ENCODE peak calls at places on chromosomes 1 and 21, in four cellular contexts. D is H7, P is bronchial epithelial cell, E is esophagus squamous epithelium. H is an unnamed sample.

GRCh38 chr1:70914224-70914623 is 133.4 kb downstream of the PTGER3 start:
- DNase-seq in E (no peak), P (no peak), D (no peak), H (no peak)

GRCh38 chr21:27152996-27153395 is 186.1 kb upstream of the ADAMTS5 start:
- DNase-seq in D (no peak), P (peak; percentile 88), E (no peak), H (no peak)

GRCh38 chr1:86068841-86069756 is 87.5 kb downstream of the COL24A1 start:
- DNase-seq in D (no peak), E (no peak), P (no peak), H (no peak)

GRCh38 chr1:94055459-94056122 is 65.4 kb downstream of the ABCA4 start:
- DNase-seq in P (peak; percentile 33), E (no peak), D (no peak), H (no peak)

GRCh38 chr1:11655263-11656079 is 794 bp downstream of the FBXO44 start:
- DNase-seq in P (no peak), D (peak; percentile 79), E (no peak), H (peak; percentile 80)

GRCh38 chr1:23013657-23014056 is 2.0 kb downstream of the TEX46 start:
- DNase-seq in D (peak; percentile 67), P (peak; percentile 87), E (no peak), H (no peak)

GRCh38 chr21:33670076-33670475 is 27.8 kb downstream of the ITSN1 start:
- DNase-seq in P (peak; percentile 51), E (no peak), D (no peak), H (no peak)

GRCh38 chr1:230864441-230864840 is 3.9 kb downstream of the C1orf198 start:
- DNase-seq in D (no peak), E (no peak), P (no peak), H (no peak)

GRCh38 chr21:16117851-16118592 is 388.2 kb downstream of the USP25 start:
- DNase-seq in P (peak; percentile 94), D (no peak), E (no peak), H (peak; percentile 47)

GRCh38 chr21:43597052-43597451 is 62.2 kb downstream of the HSF2BP start:
- DNase-seq in E (no peak), P (peak; percentile 83), D (no peak), H (no peak)

GRCh38 chr1:85290826-85291225 is 14.4 kb upstream of the BCL10 start:
- DNase-seq in P (peak; percentile 27), D (no peak), E (no peak), H (no peak)

GRCh38 chr1:171217658-171218443 is 30.4 kb upstream of the FMO1 start:
- DNase-seq in P (no peak), D (no peak), E (no peak), H (no peak)

GRCh38 chr1:155892801-155893200 is 18.3 kb downstream of the RIT1 start:
- DNase-seq in P (peak; percentile 75), E (no peak), D (no peak), H (no peak)

GRCh38 chr1:58809327-58810040 is 25.6 kb upstream of the JUN start:
- DNase-seq in E (no peak), D (no peak), P (peak; percentile 96), H (no peak)

GRCh38 chr1:32791881-32792280 is 25.3 kb downstream of the YARS1 start:
- DNase-seq in E (no peak), P (peak; percentile 81), D (no peak), H (peak; percentile 87)

GRCh38 chr1:221074325-221074724 is 195.1 kb downstream of the HLX start:
- DNase-seq in E (no peak), P (peak; percentile 7), D (no peak), H (no peak)

GRCh38 chr1:166974647-166975345 is 544 bp downstream of the ILDR2 start:
- DNase-seq in P (no peak), E (no peak), D (no peak), H (no peak)

GRCh38 chr1:28830814-28831213 is 18.8 kb downstream of the OPRD1 start:
- DNase-seq in P (no peak), D (peak; percentile 48), E (no peak), H (no peak)

GRCh38 chr1:29900727-29901126 is 664.4 kb downstream of the PTPRU start:
- DNase-seq in P (no peak), E (no peak), D (no peak), H (no peak)
- H3K27me3 ChIP-seq in P (no peaks in the 10 kb centered on the region), E (no peaks in the 10 kb centered on the region), D (peaks cover 2% of the 10 kb centered on the region), H (peaks cover 8% of the 10 kb centered on the region)

DNA sequence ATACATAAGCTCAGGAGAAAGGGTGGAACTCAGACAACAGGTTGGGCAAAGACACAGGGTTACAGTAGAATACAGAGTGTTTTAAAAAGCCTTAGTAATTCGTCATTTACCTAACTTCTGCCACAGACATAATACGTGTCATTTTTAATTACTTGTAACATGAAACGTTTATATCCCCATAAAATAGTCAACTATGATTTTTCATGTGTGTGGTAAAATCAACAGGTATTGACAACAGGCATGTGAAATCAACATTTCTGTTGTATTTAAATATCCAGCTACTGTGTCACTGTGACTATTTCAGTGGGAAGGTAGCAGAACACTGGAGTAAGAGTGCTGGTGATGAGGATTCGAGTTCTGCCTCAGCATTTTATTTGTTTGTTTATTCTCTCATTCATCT is 5.7 kb downstream of the FAM163A start:
- DNase-seq in D (no peak), P (no peak), E (no peak), H (no peak)
- H3K27me3 ChIP-seq in D (peaks cover 43% of the 10 kb centered on the region), P (peaks cover 15% of the 10 kb centered on the region), E (peaks cover 8% of the 10 kb centered on the region), H (peaks cover 58% of the 10 kb centered on the region)

GRCh38 chr1:37150986-37151385 is 116.7 kb upstream of the GRIK3 start:
- DNase-seq in E (no peak), P (no peak), D (no peak), H (no peak)
- H3K27me3 ChIP-seq in E (no peaks in the 10 kb centered on the region), P (no peaks in the 10 kb centered on the region), D (no peaks in the 10 kb centered on the region), H (no peaks in the 10 kb centered on the region)

GRCh38 chr1:211133393-211133840 is 531 bp downstream of the KCNH1 start:
- DNase-seq in P (no peak), E (no peak), D (peak; percentile 72), H (peak; percentile 85)
- H3K27me3 ChIP-seq in P (peaks cover 12% of the 10 kb centered on the region), E (no peaks in the 10 kb centered on the region), D (peaks cover 22% of the 10 kb centered on the region), H (peaks cover 21% of the 10 kb centered on the region)

GRCh38 chr1:24918995-24919605 is 11.0 kb downstream of the RUNX3 start:
- DNase-seq in P (no peak), D (no peak), E (no peak), H (peak; percentile 91)

GRCh38 chr1:24915819-24916602 is 14.1 kb downstream of the RUNX3 start:
- DNase-seq in P (no peak), D (peak; percentile 68), E (no peak), H (no peak)

GRCh38 chr1:24918370-24918769 is 11.7 kb downstream of the RUNX3 start:
- DNase-seq in D (no peak), P (no peak), E (no peak), H (peak; percentile 88)

GRCh38 chr1:24920155-24920925 is 9.7 kb downstream of the RUNX3 start:
- DNase-seq in P (no peak), D (no peak), E (no peak), H (no peak)

GRCh38 chr1:24917327-24918074 is 12.6 kb downstream of the RUNX3 start:
- DNase-seq in D (no peak), E (no peak), P (no peak), H (no peak)
- H3K27me3 ChIP-seq in D (no peaks in the 10 kb centered on the region), E (no peaks in the 10 kb centered on the region), P (peaks cover 3% of the 10 kb centered on the region), H (no peaks in the 10 kb centered on the region)

DNA sequence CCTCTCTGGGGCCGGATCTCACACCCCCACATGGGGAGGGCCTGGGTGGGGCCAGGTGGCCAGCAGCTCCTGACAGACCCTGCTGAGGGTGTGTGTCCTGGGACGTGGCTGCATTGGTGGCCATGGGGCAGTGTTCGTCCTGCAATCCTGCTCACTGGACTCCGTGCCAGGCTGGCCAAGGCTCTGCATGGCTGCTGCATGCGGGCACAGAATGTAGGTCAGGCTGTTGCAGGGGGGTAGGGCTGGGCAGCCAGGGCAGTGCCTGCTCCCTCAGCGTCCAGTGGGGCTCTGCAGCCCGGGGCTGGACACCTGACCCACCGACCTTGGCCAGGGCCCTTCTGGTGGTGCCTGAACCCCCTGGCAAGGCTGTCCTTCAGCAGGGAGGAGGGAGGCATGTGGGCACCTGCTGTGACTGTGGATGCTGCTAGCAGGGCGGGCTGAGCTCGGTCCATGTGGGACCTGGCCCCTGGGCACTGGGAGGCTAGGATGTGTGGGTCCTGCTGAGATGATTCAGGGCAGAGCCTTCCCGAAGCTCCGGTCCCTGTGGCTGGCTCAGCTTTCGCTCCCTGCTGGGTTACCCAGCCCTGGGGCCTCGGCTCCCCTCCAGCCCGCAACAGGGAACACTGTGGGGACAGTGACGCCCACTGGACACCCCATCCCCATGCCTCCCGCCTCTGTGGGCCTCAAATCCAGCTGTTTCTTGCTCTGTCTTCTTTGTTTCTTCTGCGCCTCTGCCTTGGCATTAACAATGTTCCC is 14.9 kb upstream of the PLCH2 start:
- DNase-seq in D (no peak), E (no peak), P (no peak), H (no peak)
- H3K27me3 ChIP-seq in D (no peaks in the 10 kb centered on the region), E (no peaks in the 10 kb centered on the region), P (no peaks in the 10 kb centered on the region), H (peaks cover 28% of the 10 kb centered on the region)

DNA sequence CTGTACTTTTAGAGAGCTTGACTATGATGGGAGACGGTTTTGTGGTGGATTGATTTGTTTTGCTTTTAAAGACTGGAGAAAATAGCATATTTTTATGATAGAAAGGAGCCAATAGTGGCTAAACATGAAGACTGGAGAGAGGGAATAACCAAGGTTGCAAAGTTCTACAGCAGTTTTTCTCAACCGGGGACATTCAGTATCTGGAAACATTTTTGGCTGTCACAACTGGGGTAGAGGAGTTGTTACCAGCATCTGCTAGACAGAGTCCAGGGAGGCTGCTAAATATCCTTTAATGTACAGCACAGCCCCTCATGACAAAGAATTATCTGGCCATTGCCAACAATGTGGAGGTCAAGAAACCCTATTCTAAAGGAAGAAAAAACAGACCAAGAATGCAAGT is 38.4 kb upstream of the RAP1A start:
- DNase-seq in D (no peak), E (no peak), P (no peak), H (no peak)
- H3K27me3 ChIP-seq in D (no peaks in the 10 kb centered on the region), E (no peaks in the 10 kb centered on the region), P (no peaks in the 10 kb centered on the region), H (no peaks in the 10 kb centered on the region)

GRCh38 chr1:160069460-160070231 is at the start of gene KCNJ10:
- DNase-seq in P (no peak), D (no peak), E (no peak), H (peak; percentile 45)

GRCh38 chr1:160066829-160067720 is 2.9 kb downstream of the KCNJ10 start:
- DNase-seq in P (no peak), E (no peak), D (no peak), H (peak; percentile 72)

GRCh38 chr1:160071289-160071688 is 1.3 kb upstream of the KCNJ10 start:
- DNase-seq in E (no peak), D (no peak), P (no peak), H (no peak)

GRCh38 chr1:160070243-160071163 is 543 bp upstream of the KCNJ10 start:
- DNase-seq in D (peak; percentile 99), P (peak; percentile 29), E (no peak), H (peak; percentile 94)

GRCh38 chr1:160068231-160068630 is 1.7 kb downstream of the KCNJ10 start:
- DNase-seq in D (no peak), E (no peak), P (no peak), H (peak; percentile 70)
- H3K27me3 ChIP-seq in D (peaks cover 52% of the 10 kb centered on the region), E (no peaks in the 10 kb centered on the region), P (peaks cover 28% of the 10 kb centered on the region), H (peaks cover 69% of the 10 kb centered on the region)

H was measured in osteoblast.